ENCODE peak calls at places on chromosomes 6 and 20, in ten cellular contexts. One of them, this sample, is unnamed.

GRCh38 chr6:122821095-122821494 is 32.0 kb downstream of the SMPDL3A start:
- DNase-seq in EL: no peak
- DNase-seq in cardiac fibroblast: no peak
- DNase-seq in HFFc6: no peak
- DNase-seq in stimulated activated CD8-positive, alpha-beta memory T cell treated with anti-CD3 and anti-CD28 coated beads, Interleukin-2, amount 100 ng/mL, for 1 hour: no peak
- DNase-seq in left ventricle myocardium superior: no peak
- DNase-seq in AG09309: no peak
- DNase-seq in left ventricle myocardium inferior: no peak
- DNase-seq in skeletal muscle cell: no peak
- DNase-seq in COR-L47: no peak
- DNase-seq in this sample: no peak

GRCh38 chr6:36204068-36204753 is 7.7 kb downstream of the BRPF3 start:
- DNase-seq in EL: no peak
- DNase-seq in cardiac fibroblast: no peak
- DNase-seq in HFFc6: no peak
- DNase-seq in stimulated activated CD8-positive, alpha-beta memory T cell treated with anti-CD3 and anti-CD28 coated beads, Interleukin-2, amount 100 ng/mL, for 1 hour: peak
- DNase-seq in left ventricle myocardium superior: no peak
- DNase-seq in AG09309: no peak
- DNase-seq in left ventricle myocardium inferior: no peak
- DNase-seq in skeletal muscle cell: no peak
- DNase-seq in COR-L47: no peak
- DNase-seq in this sample: no peak

GRCh38 chr6:11097476-11097875 is 3.8 kb downstream of the SMIM13 start:
- DNase-seq in EL: no peak
- DNase-seq in cardiac fibroblast: peak
- DNase-seq in HFFc6: no peak
- DNase-seq in stimulated activated CD8-positive, alpha-beta memory T cell treated with anti-CD3 and anti-CD28 coated beads, Interleukin-2, amount 100 ng/mL, for 1 hour: no peak
- DNase-seq in left ventricle myocardium superior: no peak
- DNase-seq in AG09309: no peak
- DNase-seq in left ventricle myocardium inferior: no peak
- DNase-seq in skeletal muscle cell: no peak
- DNase-seq in COR-L47: no peak
- DNase-seq in this sample: no peak

GRCh38 chr6:165768961-165769360 is 105.9 kb upstream of the PDE10A start:
- DNase-seq in EL: no peak
- DNase-seq in cardiac fibroblast: no peak
- DNase-seq in HFFc6: no peak
- DNase-seq in stimulated activated CD8-positive, alpha-beta memory T cell treated with anti-CD3 and anti-CD28 coated beads, Interleukin-2, amount 100 ng/mL, for 1 hour: no peak
- DNase-seq in left ventricle myocardium superior: no peak
- DNase-seq in AG09309: no peak
- DNase-seq in left ventricle myocardium inferior: no peak
- DNase-seq in skeletal muscle cell: no peak
- DNase-seq in COR-L47: no peak
- DNase-seq in this sample: no peak

GRCh38 chr6:150894935-150895686 is 29.6 kb downstream of the MTHFD1L start:
- DNase-seq in EL: peak
- DNase-seq in cardiac fibroblast: peak
- DNase-seq in HFFc6: no peak
- DNase-seq in stimulated activated CD8-positive, alpha-beta memory T cell treated with anti-CD3 and anti-CD28 coated beads, Interleukin-2, amount 100 ng/mL, for 1 hour: no peak
- DNase-seq in left ventricle myocardium superior: no peak
- DNase-seq in AG09309: no peak
- DNase-seq in left ventricle myocardium inferior: no peak
- DNase-seq in skeletal muscle cell: no peak
- DNase-seq in COR-L47: peak
- DNase-seq in this sample: no peak

GRCh38 chr6:130019796-130020105 is 1.4 kb downstream of the L3MBTL3 start:
- DNase-seq in EL: no peak
- DNase-seq in cardiac fibroblast: no peak
- DNase-seq in HFFc6: no peak
- DNase-seq in stimulated activated CD8-positive, alpha-beta memory T cell treated with anti-CD3 and anti-CD28 coated beads, Interleukin-2, amount 100 ng/mL, for 1 hour: no peak
- DNase-seq in left ventricle myocardium superior: no peak
- DNase-seq in AG09309: no peak
- DNase-seq in left ventricle myocardium inferior: no peak
- DNase-seq in skeletal muscle cell: no peak
- DNase-seq in COR-L47: no peak
- DNase-seq in this sample: no peak

GRCh38 chr20:41174373-41174772 is 37.0 kb downstream of the PLCG1 start:
- DNase-seq in EL: no peak
- DNase-seq in cardiac fibroblast: no peak
- DNase-seq in HFFc6: no peak
- DNase-seq in stimulated activated CD8-positive, alpha-beta memory T cell treated with anti-CD3 and anti-CD28 coated beads, Interleukin-2, amount 100 ng/mL, for 1 hour: no peak
- DNase-seq in left ventricle myocardium superior: peak
- DNase-seq in AG09309: no peak
- DNase-seq in left ventricle myocardium inferior: no peak
- DNase-seq in skeletal muscle cell: no peak
- DNase-seq in COR-L47: no peak
- DNase-seq in this sample: peak

GRCh38 chr6:110544472-110544871 is 68.1 kb upstream of the SLC22A16 start:
- DNase-seq in EL: no peak
- DNase-seq in cardiac fibroblast: no peak
- DNase-seq in HFFc6: no peak
- DNase-seq in stimulated activated CD8-positive, alpha-beta memory T cell treated with anti-CD3 and anti-CD28 coated beads, Interleukin-2, amount 100 ng/mL, for 1 hour: no peak
- DNase-seq in left ventricle myocardium superior: no peak
- DNase-seq in AG09309: no peak
- DNase-seq in left ventricle myocardium inferior: no peak
- DNase-seq in skeletal muscle cell: no peak
- DNase-seq in COR-L47: no peak
- DNase-seq in this sample: no peak

GRCh38 chr6:22112490-22112889 is 184.3 kb downstream of the PRL start:
- DNase-seq in EL: no peak
- DNase-seq in cardiac fibroblast: peak
- DNase-seq in HFFc6: no peak
- DNase-seq in stimulated activated CD8-positive, alpha-beta memory T cell treated with anti-CD3 and anti-CD28 coated beads, Interleukin-2, amount 100 ng/mL, for 1 hour: no peak
- DNase-seq in left ventricle myocardium superior: no peak
- DNase-seq in AG09309: no peak
- DNase-seq in left ventricle myocardium inferior: no peak
- DNase-seq in skeletal muscle cell: no peak
- DNase-seq in COR-L47: no peak
- DNase-seq in this sample: no peak

GRCh38 chr20:7085448-7085847 is 318.0 kb downstream of the BMP2 start:
- DNase-seq in EL: no peak
- DNase-seq in cardiac fibroblast: peak
- DNase-seq in HFFc6: no peak
- DNase-seq in stimulated activated CD8-positive, alpha-beta memory T cell treated with anti-CD3 and anti-CD28 coated beads, Interleukin-2, amount 100 ng/mL, for 1 hour: no peak
- DNase-seq in left ventricle myocardium superior: no peak
- DNase-seq in AG09309: no peak
- DNase-seq in left ventricle myocardium inferior: no peak
- DNase-seq in skeletal muscle cell: no peak
- DNase-seq in COR-L47: no peak
- DNase-seq in this sample: no peak

GRCh38 chr6:23446394-23447001 is 679.5 kb upstream of the NRSN1 start:
- DNase-seq in EL: peak
- DNase-seq in cardiac fibroblast: peak
- DNase-seq in HFFc6: no peak
- DNase-seq in stimulated activated CD8-positive, alpha-beta memory T cell treated with anti-CD3 and anti-CD28 coated beads, Interleukin-2, amount 100 ng/mL, for 1 hour: no peak
- DNase-seq in left ventricle myocardium superior: no peak
- DNase-seq in AG09309: no peak
- DNase-seq in left ventricle myocardium inferior: no peak
- DNase-seq in skeletal muscle cell: peak
- DNase-seq in COR-L47: peak
- DNase-seq in this sample: no peak

GRCh38 chr6:36230376-36230775 is 33.8 kb downstream of the BRPF3 start:
- DNase-seq in EL: no peak
- DNase-seq in cardiac fibroblast: no peak
- DNase-seq in HFFc6: no peak
- DNase-seq in stimulated activated CD8-positive, alpha-beta memory T cell treated with anti-CD3 and anti-CD28 coated beads, Interleukin-2, amount 100 ng/mL, for 1 hour: no peak
- DNase-seq in left ventricle myocardium superior: no peak
- DNase-seq in AG09309: no peak
- DNase-seq in left ventricle myocardium inferior: no peak
- DNase-seq in skeletal muscle cell: no peak
- DNase-seq in COR-L47: no peak
- DNase-seq in this sample: no peak

GRCh38 chr6:113630738-113631535 is 226.2 kb upstream of the MARCKS start:
- DNase-seq in EL: peak
- DNase-seq in cardiac fibroblast: peak
- DNase-seq in HFFc6: peak
- DNase-seq in stimulated activated CD8-positive, alpha-beta memory T cell treated with anti-CD3 and anti-CD28 coated beads, Interleukin-2, amount 100 ng/mL, for 1 hour: no peak
- DNase-seq in left ventricle myocardium superior: no peak
- DNase-seq in AG09309: no peak
- DNase-seq in left ventricle myocardium inferior: no peak
- DNase-seq in skeletal muscle cell: peak
- DNase-seq in COR-L47: no peak
- DNase-seq in this sample: no peak

GRCh38 chr6:136566007-136566487 is 15.8 kb upstream of the MAP7 start:
- DNase-seq in EL: no peak
- DNase-seq in cardiac fibroblast: no peak
- DNase-seq in HFFc6: no peak
- DNase-seq in stimulated activated CD8-positive, alpha-beta memory T cell treated with anti-CD3 and anti-CD28 coated beads, Interleukin-2, amount 100 ng/mL, for 1 hour: no peak
- DNase-seq in left ventricle myocardium superior: peak
- DNase-seq in AG09309: no peak
- DNase-seq in left ventricle myocardium inferior: peak
- DNase-seq in skeletal muscle cell: no peak
- DNase-seq in COR-L47: no peak
- DNase-seq in this sample: no peak

GRCh38 chr20:37538003-37538402 is 10.3 kb upstream of the BLCAP start:
- DNase-seq in EL: peak
- DNase-seq in cardiac fibroblast: peak
- DNase-seq in HFFc6: peak
- DNase-seq in stimulated activated CD8-positive, alpha-beta memory T cell treated with anti-CD3 and anti-CD28 coated beads, Interleukin-2, amount 100 ng/mL, for 1 hour: no peak
- DNase-seq in left ventricle myocardium superior: no peak
- DNase-seq in AG09309: no peak
- DNase-seq in left ventricle myocardium inferior: no peak
- DNase-seq in skeletal muscle cell: no peak
- DNase-seq in COR-L47: no peak
- DNase-seq in this sample: no peak

GRCh38 chr6:41691426-41692079 is 43.9 kb downstream of the TFEB start:
- DNase-seq in EL: no peak
- DNase-seq in cardiac fibroblast: no peak
- DNase-seq in HFFc6: no peak
- DNase-seq in stimulated activated CD8-positive, alpha-beta memory T cell treated with anti-CD3 and anti-CD28 coated beads, Interleukin-2, amount 100 ng/mL, for 1 hour: no peak
- DNase-seq in left ventricle myocardium superior: no peak
- DNase-seq in AG09309: no peak
- DNase-seq in left ventricle myocardium inferior: no peak
- DNase-seq in skeletal muscle cell: no peak
- DNase-seq in COR-L47: no peak
- DNase-seq in this sample: no peak

GRCh38 chr6:105680131-105680530 is 277.2 kb upstream of the PREP start:
- DNase-seq in EL: no peak
- DNase-seq in cardiac fibroblast: no peak
- DNase-seq in HFFc6: no peak
- DNase-seq in stimulated activated CD8-positive, alpha-beta memory T cell treated with anti-CD3 and anti-CD28 coated beads, Interleukin-2, amount 100 ng/mL, for 1 hour: no peak
- DNase-seq in left ventricle myocardium superior: no peak
- DNase-seq in AG09309: no peak
- DNase-seq in left ventricle myocardium inferior: no peak
- DNase-seq in skeletal muscle cell: no peak
- DNase-seq in COR-L47: no peak
- DNase-seq in this sample: no peak

GRCh38 chr6:166866839-166867637 is 89.3 kb downstream of the RNASET2 start:
- DNase-seq in EL: no peak
- DNase-seq in cardiac fibroblast: no peak
- DNase-seq in HFFc6: no peak
- DNase-seq in stimulated activated CD8-positive, alpha-beta memory T cell treated with anti-CD3 and anti-CD28 coated beads, Interleukin-2, amount 100 ng/mL, for 1 hour: no peak
- DNase-seq in left ventricle myocardium superior: no peak
- DNase-seq in AG09309: no peak
- DNase-seq in left ventricle myocardium inferior: no peak
- DNase-seq in skeletal muscle cell: no peak
- DNase-seq in COR-L47: no peak
- DNase-seq in this sample: no peak

GRCh38 chr20:6668546-6668945 is 98.9 kb upstream of the BMP2 start:
- DNase-seq in EL: no peak
- DNase-seq in cardiac fibroblast: no peak
- DNase-seq in HFFc6: no peak
- DNase-seq in stimulated activated CD8-positive, alpha-beta memory T cell treated with anti-CD3 and anti-CD28 coated beads, Interleukin-2, amount 100 ng/mL, for 1 hour: no peak
- DNase-seq in left ventricle myocardium superior: no peak
- DNase-seq in AG09309: no peak
- DNase-seq in left ventricle myocardium inferior: no peak
- DNase-seq in skeletal muscle cell: no peak
- DNase-seq in COR-L47: no peak
- DNase-seq in this sample: no peak

GRCh38 chr6:118744261-118744941 is 93.0 kb upstream of the CEP85L start:
- DNase-seq in EL: peak
- DNase-seq in cardiac fibroblast: no peak
- DNase-seq in HFFc6: no peak
- DNase-seq in stimulated activated CD8-positive, alpha-beta memory T cell treated with anti-CD3 and anti-CD28 coated beads, Interleukin-2, amount 100 ng/mL, for 1 hour: no peak
- DNase-seq in left ventricle myocardium superior: no peak
- DNase-seq in AG09309: no peak
- DNase-seq in left ventricle myocardium inferior: no peak
- DNase-seq in skeletal muscle cell: no peak
- DNase-seq in COR-L47: no peak
- DNase-seq in this sample: no peak

GRCh38 chr20:35643045-35643444 is 21.7 kb downstream of the CPNE1 start:
- DNase-seq in EL: no peak
- DNase-seq in cardiac fibroblast: no peak
- DNase-seq in HFFc6: no peak
- DNase-seq in stimulated activated CD8-positive, alpha-beta memory T cell treated with anti-CD3 and anti-CD28 coated beads, Interleukin-2, amount 100 ng/mL, for 1 hour: no peak
- DNase-seq in left ventricle myocardium superior: no peak
- DNase-seq in AG09309: no peak
- DNase-seq in left ventricle myocardium inferior: no peak
- DNase-seq in skeletal muscle cell: no peak
- DNase-seq in COR-L47: no peak
- DNase-seq in this sample: no peak

GRCh38 chr6:159959976-159960384 is 8.9 kb upstream of the IGF2R start:
- DNase-seq in EL: peak
- DNase-seq in cardiac fibroblast: peak
- DNase-seq in HFFc6: peak
- DNase-seq in stimulated activated CD8-positive, alpha-beta memory T cell treated with anti-CD3 and anti-CD28 coated beads, Interleukin-2, amount 100 ng/mL, for 1 hour: no peak
- DNase-seq in left ventricle myocardium superior: peak
- DNase-seq in AG09309: no peak
- DNase-seq in left ventricle myocardium inferior: peak
- DNase-seq in skeletal muscle cell: no peak
- DNase-seq in COR-L47: no peak
- DNase-seq in this sample: peak

GRCh38 chr6:166492092-166492491 is 94.4 kb downstream of the RAMACL start:
- DNase-seq in EL: no peak
- DNase-seq in cardiac fibroblast: no peak
- DNase-seq in HFFc6: no peak
- DNase-seq in stimulated activated CD8-positive, alpha-beta memory T cell treated with anti-CD3 and anti-CD28 coated beads, Interleukin-2, amount 100 ng/mL, for 1 hour: no peak
- DNase-seq in left ventricle myocardium superior: no peak
- DNase-seq in AG09309: no peak
- DNase-seq in left ventricle myocardium inferior: no peak
- DNase-seq in skeletal muscle cell: no peak
- DNase-seq in COR-L47: no peak
- DNase-seq in this sample: no peak

GRCh38 chr6:158061361-158061708 is 79.7 kb downstream of the SYNJ2 start:
- DNase-seq in EL: no peak
- DNase-seq in cardiac fibroblast: no peak
- DNase-seq in HFFc6: no peak
- DNase-seq in stimulated activated CD8-positive, alpha-beta memory T cell treated with anti-CD3 and anti-CD28 coated beads, Interleukin-2, amount 100 ng/mL, for 1 hour: no peak
- DNase-seq in left ventricle myocardium superior: no peak
- DNase-seq in AG09309: no peak
- DNase-seq in left ventricle myocardium inferior: no peak
- DNase-seq in skeletal muscle cell: no peak
- DNase-seq in COR-L47: no peak
- DNase-seq in this sample: no peak

GRCh38 chr6:26141378-26141901 is 54.2 kb downstream of the HFE start:
- DNase-seq in EL: no peak
- DNase-seq in cardiac fibroblast: no peak
- DNase-seq in HFFc6: no peak
- DNase-seq in stimulated activated CD8-positive, alpha-beta memory T cell treated with anti-CD3 and anti-CD28 coated beads, Interleukin-2, amount 100 ng/mL, for 1 hour: no peak
- DNase-seq in left ventricle myocardium superior: no peak
- DNase-seq in AG09309: no peak
- DNase-seq in left ventricle myocardium inferior: no peak
- DNase-seq in skeletal muscle cell: no peak
- DNase-seq in COR-L47: no peak
- DNase-seq in this sample: peak

GRCh38 chr6:1527098-1527497 is 82.6 kb upstream of the FOXC1 start:
- DNase-seq in EL: peak
- DNase-seq in cardiac fibroblast: peak
- DNase-seq in HFFc6: no peak
- DNase-seq in stimulated activated CD8-positive, alpha-beta memory T cell treated with anti-CD3 and anti-CD28 coated beads, Interleukin-2, amount 100 ng/mL, for 1 hour: no peak
- DNase-seq in left ventricle myocardium superior: peak
- DNase-seq in AG09309: no peak
- DNase-seq in left ventricle myocardium inferior: peak
- DNase-seq in skeletal muscle cell: peak
- DNase-seq in COR-L47: no peak
- DNase-seq in this sample: peak

GRCh38 chr20:44690781-44691423 is 24.3 kb upstream of the CCN5 start:
- DNase-seq in EL: no peak
- DNase-seq in cardiac fibroblast: peak
- DNase-seq in HFFc6: no peak
- DNase-seq in stimulated activated CD8-positive, alpha-beta memory T cell treated with anti-CD3 and anti-CD28 coated beads, Interleukin-2, amount 100 ng/mL, for 1 hour: no peak
- DNase-seq in left ventricle myocardium superior: peak
- DNase-seq in AG09309: no peak
- DNase-seq in left ventricle myocardium inferior: no peak
- DNase-seq in skeletal muscle cell: no peak
- DNase-seq in COR-L47: no peak
- DNase-seq in this sample: peak

GRCh38 chr20:23653400-23653938 is 15.7 kb upstream of the CST3 start:
- DNase-seq in EL: no peak
- DNase-seq in cardiac fibroblast: no peak
- DNase-seq in HFFc6: no peak
- DNase-seq in stimulated activated CD8-positive, alpha-beta memory T cell treated with anti-CD3 and anti-CD28 coated beads, Interleukin-2, amount 100 ng/mL, for 1 hour: no peak
- DNase-seq in left ventricle myocardium superior: no peak
- DNase-seq in AG09309: no peak
- DNase-seq in left ventricle myocardium inferior: no peak
- DNase-seq in skeletal muscle cell: no peak
- DNase-seq in COR-L47: no peak
- DNase-seq in this sample: no peak

This sample was measured in testis.